ENCODE peak calls at places on chromosome 4, in seven cellular contexts. S, M, J, V, I, G and O are unnamed samples.

GRCh38 chr4:68180858-68181531 is 51.3 kb upstream of the TMPRSS11F start:
- DNase-seq in S (no peak), M (no peak), J (no peak), V (peak; percentile 63), I (no peak), G (no peak), O (no peak)

GRCh38 chr4:11719879-11720278 is 291.2 kb upstream of the HS3ST1 start:
- DNase-seq in S (no peak), M (no peak), J (no peak), V (no peak), I (no peak), G (no peak), O (no peak)

GRCh38 chr4:151575646-151576045 is 166.7 kb downstream of the FHIP1A start:
- DNase-seq in S (no peak), M (no peak), J (no peak), V (peak; percentile 32), I (no peak), G (no peak), O (no peak)

GRCh38 chr4:45455217-45455616 is 668.6 kb downstream of the GABRG1 start:
- DNase-seq in S (no peak), M (no peak), J (no peak), V (no peak), I (no peak), G (no peak), O (no peak)

GRCh38 chr4:126223784-126224407 is 909.1 kb downstream of the FAT4 start:
- DNase-seq in S (no peak), M (peak; percentile 29), J (peak; percentile 24), V (peak; percentile 2), I (no peak), G (no peak), O (no peak)

GRCh38 chr4:134132086-134132783 is 69.4 kb downstream of the PABPC4L start:
- DNase-seq in S (no peak), M (no peak), J (no peak), V (no peak), I (no peak), G (no peak), O (no peak)

GRCh38 chr4:140930556-140930955 is 174.4 kb upstream of the TBC1D9 start:
- DNase-seq in S (no peak), M (no peak), J (no peak), V (no peak), I (no peak), G (no peak), O (no peak)

GRCh38 chr4:169080970-169081369 is 70.9 kb upstream of the CBR4 start:
- DNase-seq in S (peak; percentile 30), M (no peak), J (no peak), V (no peak), I (no peak), G (no peak), O (peak; percentile 63)

GRCh38 chr4:80202784-80203553 is 5.7 kb downstream of the PRDM8 start:
- DNase-seq in S (no peak), M (no peak), J (peak; percentile 55), V (no peak), I (no peak), G (no peak), O (no peak)

GRCh38 chr4:139589619-139590018 is 33.6 kb upstream of the SETD7 start:
- DNase-seq in S (peak; percentile 24), M (no peak), J (no peak), V (no peak), I (no peak), G (no peak), O (peak; percentile 28)

GRCh38 chr4:108991929-108992328 is 229.1 kb upstream of the ETNPPL start:
- DNase-seq in S (peak; percentile 43), M (no peak), J (no peak), V (peak; percentile 11), I (peak; percentile 24), G (no peak), O (peak; percentile 21)

GRCh38 chr4:118270492-118270891 is 82.3 kb downstream of the PRSS12 start:
- DNase-seq in S (no peak), M (peak; percentile 35), J (peak; percentile 62), V (peak; percentile 30), I (no peak), G (no peak), O (no peak)

GRCh38 chr4:54509057-54509456 is 148.7 kb upstream of the KIT start:
- DNase-seq in S (no peak), M (no peak), J (no peak), V (no peak), I (no peak), G (no peak), O (no peak)

GRCh38 chr4:169594560-169595195 is 17.7 kb downstream of the NEK1 start:
- DNase-seq in S (no peak), M (no peak), J (no peak), V (no peak), I (no peak), G (no peak), O (no peak)

GRCh38 chr4:78059938-78060337 is 2.8 kb downstream of the FRAS1 start:
- DNase-seq in S (no peak), M (no peak), J (no peak), V (no peak), I (no peak), G (no peak), O (no peak)

GRCh38 chr4:78058591-78059523 is 1.7 kb downstream of the FRAS1 start:
- DNase-seq in S (peak; percentile 9), M (no peak), J (peak; percentile 77), V (peak; percentile 50), I (no peak), G (peak; percentile 80), O (peak; percentile 81)

GRCh38 chr4:78065514-78066192 is 8.5 kb downstream of the FRAS1 start:
- DNase-seq in S (no peak), M (no peak), J (no peak), V (no peak), I (no peak), G (no peak), O (no peak)

GRCh38 chr4:78059524-78059889 is 2.4 kb downstream of the FRAS1 start:
- DNase-seq in S (peak; percentile 60), M (peak; percentile 84), J (peak; percentile 90), V (peak; percentile 68), I (no peak), G (no peak), O (peak; percentile 50)

DNA sequence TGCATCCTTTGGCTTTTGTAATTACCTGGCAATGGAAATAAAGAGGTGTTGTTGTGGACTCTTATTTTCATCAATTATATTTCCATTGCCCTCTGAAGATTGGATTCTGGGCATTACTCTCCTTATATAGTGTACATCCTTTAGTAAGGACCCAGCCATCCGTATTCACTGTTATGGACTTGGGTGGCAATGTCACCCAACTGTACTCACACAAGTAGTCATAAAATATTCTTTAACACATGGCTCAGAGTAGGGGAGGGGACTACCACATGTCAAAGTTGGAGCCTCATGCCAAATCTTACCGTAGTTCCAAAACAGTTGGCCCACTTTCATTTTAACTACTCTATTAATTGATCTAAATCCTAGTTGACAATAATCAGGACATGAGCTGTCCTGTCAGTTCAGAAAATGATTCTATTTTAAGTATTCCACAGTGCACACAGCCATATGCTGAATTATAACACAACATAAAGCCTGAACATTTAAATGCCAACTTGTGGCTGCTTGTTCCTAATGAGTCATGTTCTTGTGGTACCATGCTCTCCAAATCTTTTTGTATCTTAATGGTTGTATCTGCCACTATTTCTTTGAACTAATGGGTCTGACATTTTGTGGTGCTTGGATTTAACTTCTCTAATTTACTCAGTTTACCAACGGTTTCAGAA is 4.9 kb downstream of the FRAS1 start:
- DNase-seq in S (no peak), M (no peak), J (no peak), V (peak; percentile 68), I (no peak), G (no peak), O (peak; percentile 38)
- TF ChIP-seq CTCF in S (no peak), M (no peak), J (no peak), V (no peak), I (no peak), G (no peak), O (no peak)

DNA sequence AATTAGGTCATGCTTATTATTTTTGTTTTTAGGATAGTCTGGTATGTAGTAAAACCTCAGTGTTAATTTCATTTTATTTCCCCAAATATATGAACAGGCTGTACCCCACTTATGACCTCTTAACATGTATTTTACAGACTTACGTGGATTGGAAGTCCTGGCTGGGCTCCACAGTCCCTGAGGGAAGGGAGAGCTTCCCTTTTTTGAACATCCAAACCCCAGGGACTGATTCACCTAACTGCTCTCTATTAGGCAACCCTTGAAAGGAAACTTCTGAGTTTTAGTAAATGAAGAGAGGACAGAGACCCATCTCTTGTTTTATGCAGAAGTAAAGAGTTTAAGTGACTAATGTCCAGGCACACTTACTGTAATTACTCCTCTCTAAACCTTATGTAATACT is 233.1 kb upstream of the SPRY1 start:
- DNase-seq in S (no peak), M (no peak), J (no peak), V (peak; percentile 43), I (no peak), G (no peak), O (no peak)
- H3K4me3 ChIP-seq in S (no peak overlapping the region), M (no peak overlapping the region), J (no peak overlapping the region), V (no peak overlapping the region), I (no peak overlapping the region), G (no peak overlapping the region), O (no peak overlapping the region)

GRCh38 chr4:189126040-189126439 is 814.6 kb upstream of the FRG1 start:
- DNase-seq in S (no peak), M (no peak), J (no peak), V (no peak), I (no peak), G (no peak), O (no peak)

GRCh38 chr4:189121336-189121735 is 819.3 kb upstream of the FRG1 start:
- DNase-seq in S (no peak), M (no peak), J (no peak), V (no peak), I (no peak), G (no peak), O (no peak)

GRCh38 chr4:189128341-189128740 is 812.3 kb upstream of the FRG1 start:
- DNase-seq in S (no peak), M (no peak), J (no peak), V (peak; percentile 93), I (no peak), G (no peak), O (no peak)

GRCh38 chr4:189124791-189125190 is 815.9 kb upstream of the FRG1 start:
- DNase-seq in S (no peak), M (no peak), J (no peak), V (no peak), I (no peak), G (no peak), O (no peak)

DNA sequence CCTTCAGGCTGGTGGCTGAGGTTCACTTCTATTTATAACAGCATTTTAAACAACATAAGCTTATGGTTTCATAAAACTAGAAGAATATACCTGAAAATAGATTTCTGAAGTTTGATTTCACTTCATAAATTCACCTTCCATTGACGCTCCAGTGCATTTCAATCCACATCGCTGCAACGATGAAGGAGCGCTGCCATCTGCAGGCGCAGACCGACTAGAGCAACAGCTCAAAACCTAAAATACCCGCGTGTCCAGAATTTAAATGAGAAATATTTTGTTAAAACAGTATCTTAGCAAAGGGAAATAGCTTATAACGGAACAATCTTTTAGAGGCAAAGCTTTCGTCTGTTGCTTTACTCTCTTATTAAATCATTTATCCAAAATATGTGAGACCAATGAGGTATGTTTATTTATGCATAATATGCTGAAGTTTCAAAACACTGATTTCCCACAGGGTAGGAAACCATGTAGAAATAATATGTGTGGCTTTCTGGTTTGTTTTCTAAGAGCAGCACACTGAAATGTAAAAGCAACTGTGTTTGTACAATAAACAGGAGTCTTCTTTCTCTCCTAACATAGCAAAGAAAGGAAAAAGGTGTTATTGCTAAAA is 816.4 kb upstream of the FRG1 start:
- DNase-seq in S (peak; percentile 54), M (peak; percentile 22), J (peak; percentile 39), V (peak; percentile 33), I (peak; percentile 46), G (no peak), O (peak; percentile 79)
- TF ChIP-seq CTCF in S (peak; percentile 87), M (peak; percentile 76), J (peak; percentile 26), V (peak; percentile 75), I (peak; percentile 86), G (peak; percentile 25), O (peak; percentile 88)

GRCh38 chr4:17616283-17616682 is 1.8 kb downstream of the MED28 start:
- DNase-seq in S (no peak), M (no peak), J (no peak), V (no peak), I (no peak), G (no peak), O (no peak)
- H3K4me3 ChIP-seq in S (peak overlapping the region; percentile 1), M (no peak overlapping the region), J (no peak overlapping the region), V (no peak overlapping the region), I (peak overlapping the region; percentile 45), G (peak overlapping the region; percentile 61), O (peak overlapping the region; percentile 63)